ENCODE peak calls at places on chromosome 3, in five cellular contexts. P is C1 segment of cervical spinal cord, L is body of pancreas, M is DMS153, H is NCI-H1694 treated with DMSO at 0.1 percent for 48 hours. X is an unnamed sample.

GRCh38 chr3:170256597-170256996 is 34.4 kb downstream of the PRKCI start:
- DNase-seq in M (no peak), H (no peak), L (no peak), P (no peak), X (no peak)

GRCh38 chr3:136074546-136074945 is 109.0 kb downstream of the PPP2R3A start:
- DNase-seq in P (no peak), L (no peak), H (no peak), M (no peak), X (no peak)

GRCh38 chr3:71429610-71429988 is 153.9 kb downstream of the FOXP1 start:
- DNase-seq in H (no peak), M (no peak), P (no peak), L (no peak), X (no peak)

GRCh38 chr3:30342319-30343060 is 263.9 kb upstream of the TGFBR2 start:
- DNase-seq in P (no peak), M (no peak), H (no peak), L (peak), X (no peak)

GRCh38 chr3:101138817-101139216 is 145.6 kb upstream of the ABI3BP start:
- DNase-seq in H (no peak), P (no peak), M (no peak), L (no peak), X (no peak)

GRCh38 chr3:140242818-140243276 is 307.9 kb downstream of the CLSTN2 start:
- DNase-seq in M (no peak), P (no peak), H (no peak), L (peak), X (no peak)

GRCh38 chr3:36192901-36193300 is 187.4 kb upstream of the STAC start:
- DNase-seq in M (peak), H (no peak), P (no peak), L (no peak), X (no peak)

GRCh38 chr3:8736436-8736835 is 2.8 kb downstream of the CAV3 start:
- DNase-seq in H (no peak), M (no peak), L (no peak), P (no peak), X (no peak)

GRCh38 chr3:150970665-150971327 is 1.7 kb downstream of the CLRN1 start:
- DNase-seq in M (no peak), H (no peak), P (no peak), L (no peak), X (no peak)

GRCh38 chr3:98737301-98737700 is 25.8 kb upstream of the ST3GAL6 start:
- DNase-seq in P (no peak), H (no peak), L (no peak), M (no peak), X (no peak)

GRCh38 chr3:123899300-123899865 is 15.3 kb upstream of the MYLK start:
- DNase-seq in M (no peak), P (no peak), H (no peak), L (no peak), X (no peak)

GRCh38 chr3:131796558-131796957 is 238.3 kb downstream of the CPNE4 start:
- DNase-seq in M (no peak), L (no peak), H (no peak), P (no peak), X (no peak)

GRCh38 chr3:113179235-113179829 is 32.0 kb upstream of the BOC start:
- DNase-seq in M (no peak), P (no peak), L (no peak), H (no peak), X (no peak)

GRCh38 chr3:45218578-45219390 is 7.3 kb downstream of the TMEM158 start:
- DNase-seq in M (no peak), L (no peak), P (no peak), H (no peak), X (no peak)

GRCh38 chr3:149221783-149222517 is at the start of gene CP:
- DNase-seq in P (no peak), H (no peak), M (no peak), L (no peak), X (no peak)

GRCh38 chr3:195044411-195044810 is 226.5 kb downstream of the XXYLT1 start:
- DNase-seq in P (no peak), H (no peak), M (no peak), L (no peak), X (no peak)

GRCh38 chr3:111695584-111696213 is 100.6 kb upstream of the ZBED2 start:
- DNase-seq in M (no peak), P (no peak), L (no peak), H (no peak), X (no peak)

GRCh38 chr3:102106421-102107097 is 257.2 kb downstream of the NFKBIZ start:
- DNase-seq in H (no peak), L (no peak), M (no peak), P (no peak), X (no peak)

GRCh38 chr3:14331273-14331672 is 71.1 kb upstream of the SLC6A6 start:
- DNase-seq in H (no peak), M (no peak), P (no peak), L (no peak), X (no peak)

GRCh38 chr3:66729685-66730393 is 229.0 kb upstream of the LRIG1 start:
- DNase-seq in M (no peak), L (peak), H (no peak), P (no peak), X (no peak)

GRCh38 chr3:151085227-151085888 is at the start of gene MED12L:
- DNase-seq in P (peak), L (peak), H (peak), M (peak), X (peak)

GRCh38 chr3:10993729-10994065 is 1.1 kb downstream of the SLC6A1 start:
- DNase-seq in H (no peak), M (no peak), L (no peak), P (no peak), X (no peak)

GRCh38 chr3:73490453-73491311 is 134.1 kb downstream of the PDZRN3 start:
- DNase-seq in M (no peak), P (no peak), H (no peak), L (peak), X (no peak)

GRCh38 chr3:8945890-8946590 is 17.2 kb downstream of the RAD18 start:
- DNase-seq in M (no peak), H (no peak), L (no peak), P (no peak), X (no peak)

GRCh38 chr3:23743141-23743784 is 62.5 kb upstream of the UBE2E1 start:
- DNase-seq in H (no peak), L (no peak), P (no peak), M (no peak), X (no peak)